ENCODE peak calls at places on chromosomes 3 and 15, in seven cellular contexts. B, Y, F, W, R, G and H are unnamed samples.
A peak's percentile ranks its signal among the peaks of the same experiment; 100 is the strongest.

GRCh38 chr3:115623414-115623868 is at the start of gene GAP43:
- DNase-seq in B (peak; percentile 56), W (peak; percentile 12), Y (peak; percentile 86), F (no peak), G (no peak), R (peak; percentile 9), H (no peak)

GRCh38 chr3:115913069-115913686 is 289.9 kb downstream of the GAP43 start:
- DNase-seq in B (no peak), R (no peak), W (no peak), G (no peak), F (no peak), Y (no peak), H (no peak)

GRCh38 chr3:57169106-57169505 is 4.0 kb upstream of the IL17RD start:
- DNase-seq in W (no peak), R (no peak), F (no peak), B (no peak), G (no peak), Y (no peak), H (no peak)

GRCh38 chr3:9897408-9898372 is 5.0 kb upstream of the IL17RE start:
- DNase-seq in G (peak; percentile 81), R (peak; percentile 79), B (no peak), Y (peak; percentile 59), W (peak; percentile 74), F (no peak), H (peak; percentile 80)

GRCh38 chr3:112627419-112627818 is 13.5 kb downstream of the CCDC80 start:
- DNase-seq in B (no peak), W (no peak), Y (peak; percentile 22), R (no peak), G (no peak), F (no peak), H (no peak)

GRCh38 chr3:111926266-111926676 is 52.6 kb upstream of the ABHD10 start:
- DNase-seq in B (no peak), Y (no peak), R (no peak), F (no peak), G (no peak), W (no peak), H (no peak)

GRCh38 chr15:86328658-86329057 is 249.0 kb downstream of the AGBL1 start:
- DNase-seq in B (no peak), Y (no peak), F (no peak), G (no peak), W (no peak), R (no peak), H (no peak)

GRCh38 chr15:69784808-69785550 is 312.7 kb downstream of the TLE3 start:
- DNase-seq in F (no peak), B (no peak), W (no peak), Y (peak; percentile 18), R (no peak), G (no peak), H (no peak)

GRCh38 chr15:59299919-59300617 is 72.6 kb downstream of the MYO1E start:
- DNase-seq in F (peak; percentile 91), B (peak; percentile 81), R (peak; percentile 95), W (peak; percentile 75), Y (peak; percentile 98), G (peak; percentile 66), H (peak; percentile 66)

GRCh38 chr3:38119802-38120689 is 16.9 kb downstream of the ACAA1 start:
- DNase-seq in Y (no peak), B (no peak), F (peak; percentile 48), G (no peak), W (no peak), R (no peak), H (peak; percentile 16)

GRCh38 chr15:94691169-94691568 is 459.8 kb downstream of the MCTP2 start:
- DNase-seq in Y (no peak), B (no peak), G (no peak), W (no peak), R (no peak), F (no peak), H (no peak)

GRCh38 chr3:167467848-167468611 is 5.8 kb downstream of the SERPINI2 start:
- DNase-seq in B (no peak), Y (no peak), R (no peak), F (no peak), W (no peak), G (no peak), H (no peak)

GRCh38 chr3:122058294-122058693 is 3.1 kb downstream of the CD86 start:
- DNase-seq in G (no peak), R (no peak), B (no peak), W (no peak), F (no peak), Y (no peak), H (no peak)

GRCh38 chr15:59738676-59739075 is 49.6 kb upstream of the BNIP2 start:
- DNase-seq in Y (no peak), F (no peak), G (no peak), B (no peak), W (no peak), R (no peak), H (peak; percentile 75)

GRCh38 chr3:183220828-183221227 is 32.2 kb upstream of the B3GNT5 start:
- DNase-seq in F (no peak), G (no peak), B (no peak), Y (no peak), R (no peak), W (no peak), H (no peak)

GRCh38 chr15:70526221-70526973 is 237.0 kb downstream of the UACA start:
- DNase-seq in B (no peak), G (no peak), Y (peak; percentile 53), R (peak; percentile 31), F (no peak), W (peak; percentile 60), H (no peak)

GRCh38 chr3:81743096-81744025 is 18.1 kb downstream of the GBE1 start:
- DNase-seq in Y (peak; percentile 94), F (no peak), B (no peak), W (no peak), G (no peak), R (peak; percentile 32), H (no peak)

GRCh38 chr3:93981649-93982048 is 1.7 kb downstream of the ARL13B start:
- DNase-seq in G (no peak), Y (no peak), B (no peak), F (no peak), R (no peak), W (no peak), H (no peak)

GRCh38 chr15:75198560-75199346 is 2.9 kb upstream of the C15orf39 start:
- DNase-seq in G (no peak), R (peak; percentile 45), W (peak; percentile 37), F (no peak), Y (peak; percentile 34), B (no peak), H (no peak)

GRCh38 chr3:99878005-99878404 is 60.3 kb downstream of the CMSS1 start:
- DNase-seq in W (no peak), G (no peak), Y (peak; percentile 66), F (no peak), R (no peak), B (no peak), H (no peak)

GRCh38 chr3:13882876-13883275 is 3.0 kb upstream of the WNT7A start:
- DNase-seq in W (no peak), Y (no peak), B (no peak), R (no peak), F (no peak), G (no peak), H (no peak)

DNA sequence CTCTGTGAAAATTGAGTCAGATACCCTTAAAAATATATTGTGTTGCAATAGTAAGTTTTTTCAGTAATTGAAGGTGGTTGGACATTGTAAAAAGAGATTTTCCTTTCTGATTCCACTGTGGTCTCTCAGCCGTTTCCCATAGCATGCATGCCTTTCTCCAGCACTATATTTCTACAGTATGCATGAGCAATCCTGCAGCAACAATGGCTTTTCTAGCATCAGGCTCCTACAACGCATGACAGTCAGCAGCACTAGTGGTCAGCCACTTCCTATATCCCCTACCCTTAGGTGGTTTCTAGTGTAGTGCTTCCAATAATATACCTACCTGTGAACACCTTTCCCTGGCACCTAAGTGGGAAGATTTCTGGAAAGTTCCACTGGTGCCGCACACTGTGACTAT is 55.4 kb upstream of the SNRPN start:
- DNase-seq in G (no peak), B (no peak), R (no peak), W (no peak), Y (no peak), F (no peak), H (no peak)
- H3K4me1 ChIP-seq in G (no peaks in the 10 kb centered on the region), B (no peaks in the 10 kb centered on the region), R (no peaks in the 10 kb centered on the region), W (no peaks in the 10 kb centered on the region), Y (peaks cover 12% of the 10 kb centered on the region), F (no peaks in the 10 kb centered on the region), H (no peaks in the 10 kb centered on the region)

GRCh38 chr15:63531586-63531985 is 27.2 kb downstream of the USP3 start:
- DNase-seq in F (no peak), W (no peak), R (no peak), B (no peak), G (no peak), Y (no peak), H (no peak)
- TF ChIP-seq CTCF in F (no peak), W (no peak), R (no peak), B (peak; percentile 26), G (no peak), Y (peak; percentile 21), H (no peak)

DNA sequence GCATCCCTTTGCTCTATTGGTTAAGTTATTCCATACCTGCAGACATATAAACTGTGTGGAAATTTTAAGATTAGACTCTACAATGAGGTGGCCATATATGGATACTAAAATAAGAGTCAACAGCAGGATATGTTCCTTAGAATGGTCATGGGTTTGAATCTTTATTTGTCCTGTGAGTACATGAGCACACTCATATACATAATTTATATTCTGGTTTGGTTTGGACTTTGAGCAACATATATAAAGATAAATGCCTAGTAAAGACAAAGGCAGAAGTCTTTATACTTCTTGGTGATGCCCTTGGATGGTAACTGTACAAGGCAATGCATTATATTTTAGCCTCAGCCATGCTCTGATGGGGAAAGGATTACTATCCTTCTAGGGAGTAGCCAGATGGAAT is 60.2 kb downstream of the HMG20A start:
- DNase-seq in B (no peak), R (no peak), W (no peak), G (no peak), F (no peak), Y (no peak), H (no peak)
- H3K4me1 ChIP-seq in B (peaks cover 57% of the 10 kb centered on the region), R (no peaks in the 10 kb centered on the region), W (no peaks in the 10 kb centered on the region), G (peaks cover 5% of the 10 kb centered on the region), F (peaks cover 5% of the 10 kb centered on the region), Y (peaks cover 3% of the 10 kb centered on the region), H (no peaks in the 10 kb centered on the region)

DNA sequence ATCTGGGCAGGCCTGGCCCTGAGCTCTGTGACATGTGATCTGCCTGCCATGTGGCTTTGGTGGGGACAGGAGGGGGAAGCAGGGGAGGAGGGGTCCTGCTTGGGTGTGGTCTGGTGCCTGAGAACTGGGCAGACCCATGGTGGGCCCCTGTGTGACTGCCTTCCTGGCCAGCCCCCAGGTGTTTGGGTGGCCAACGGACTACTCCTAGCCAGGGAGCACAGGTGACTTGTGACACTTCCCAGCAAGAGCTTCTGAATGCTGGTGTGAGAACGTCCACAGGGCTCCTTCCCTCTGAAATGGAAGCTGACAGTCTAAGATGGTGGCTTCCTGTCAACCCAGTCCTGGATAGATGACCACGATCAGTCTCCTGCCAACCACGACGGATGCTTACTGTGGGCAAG is 136.1 kb upstream of the MEF2A start:
- DNase-seq in F (no peak), Y (no peak), G (no peak), W (no peak), R (no peak), B (peak; percentile 54), H (peak; percentile 27)
- TF ChIP-seq CTCF in F (no peak), Y (no peak), G (no peak), W (no peak), R (no peak), B (no peak), H (no peak)